ENCODE peak calls at places on chromosomes 11 and 22, in eight cellular contexts. L is astrocyte of the spinal cord, O is choroid plexus epithelial cell, B is uterus, N is psoas muscle, V is thoracic aorta, K is ovary, Z is cardiac muscle cell. A is an unnamed sample.

GRCh38 chr22:24230911-24231656 is 13.8 kb downstream of the GGT5 start:
- DNase-seq in V (no peak), L (no peak), N (peak), Z (no peak), K (no peak), O (no peak), B (no peak), A (no peak)

GRCh38 chr11:2945757-2946287 is 16.6 kb upstream of the PHLDA2 start:
- DNase-seq in N (no peak), O (no peak), L (no peak), Z (no peak), V (no peak), B (no peak), K (no peak), A (no peak)

GRCh38 chr11:132904566-132904965 is 627.7 kb downstream of the OPCML start:
- DNase-seq in N (no peak), Z (no peak), O (no peak), L (no peak), V (no peak), K (no peak), B (no peak), A (no peak)

GRCh38 chr11:115676206-115676605 is 172.0 kb upstream of the CADM1 start:
- DNase-seq in B (no peak), O (no peak), Z (no peak), V (no peak), K (no peak), N (no peak), L (no peak), A (no peak)

GRCh38 chr11:122215244-122215992 is 99.4 kb upstream of the BLID start:
- DNase-seq in V (peak), L (peak), K (peak), Z (peak), O (peak), N (peak), B (peak), A (peak)

GRCh38 chr11:61131586-61131985 is 29.3 kb downstream of the CD5 start:
- DNase-seq in L (no peak), K (no peak), O (no peak), N (no peak), Z (no peak), V (no peak), B (no peak), A (no peak)

GRCh38 chr11:129291556-129291955 is 84.1 kb upstream of the BARX2 start:
- DNase-seq in N (no peak), B (no peak), V (no peak), O (no peak), Z (no peak), L (no peak), K (no peak), A (no peak)

GRCh38 chr22:47757741-47758140 is 995.3 kb downstream of the TBC1D22A start:
- DNase-seq in K (no peak), Z (no peak), O (no peak), N (no peak), L (no peak), B (no peak), V (no peak), A (peak)

GRCh38 chr11:35998651-35999050 is 54.8 kb downstream of the LDLRAD3 start:
- DNase-seq in L (no peak), K (no peak), Z (no peak), V (no peak), O (no peak), B (no peak), N (no peak), A (no peak)

GRCh38 chr11:60165538-60165937 is 17.3 kb downstream of the MS4A6A start:
- DNase-seq in O (no peak), K (no peak), Z (no peak), V (no peak), B (no peak), N (no peak), L (no peak), A (no peak)

GRCh38 chr11:1112351-1113191 is 37.9 kb downstream of the MUC2 start:
- DNase-seq in K (no peak), V (no peak), B (no peak), Z (no peak), L (no peak), N (peak), O (no peak), A (no peak)

GRCh38 chr22:50621948-50622722 is 5.8 kb downstream of the ARSA start:
- DNase-seq in K (no peak), O (no peak), V (no peak), B (no peak), N (no peak), L (no peak), Z (no peak), A (no peak)

GRCh38 chr11:134584001-134584561 is 172.0 kb upstream of the B3GAT1 start:
- DNase-seq in K (no peak), Z (no peak), B (no peak), N (no peak), O (no peak), L (no peak), V (no peak), A (no peak)

GRCh38 chr11:38667359-38667758 is 2069.3 kb upstream of the RAG2 start:
- DNase-seq in B (no peak), O (no peak), N (no peak), V (no peak), K (no peak), L (no peak), Z (no peak), A (no peak)

GRCh38 chr22:36027579-36027959 is 1.1 kb downstream of the RBFOX2 start:
- DNase-seq in O (no peak), V (no peak), L (no peak), N (no peak), Z (no peak), K (peak), B (peak), A (no peak)

GRCh38 chr11:7077101-7077500 is 11.7 kb upstream of the RBMXL2 start:
- DNase-seq in Z (no peak), L (no peak), N (no peak), O (no peak), V (no peak), K (no peak), B (no peak), A (no peak)

GRCh38 chr11:122253541-122254317 is 137.7 kb upstream of the BLID start:
- DNase-seq in K (no peak), V (no peak), O (peak), Z (peak), N (no peak), L (no peak), B (no peak), A (peak)

GRCh38 chr11:1503708-1504104 is 17.1 kb upstream of the MOB2 start:
- DNase-seq in L (no peak), Z (no peak), B (no peak), V (no peak), K (no peak), O (no peak), N (peak), A (no peak)

GRCh38 chr11:346529-346928 is 22.8 kb upstream of the B4GALNT4 start:
- DNase-seq in O (no peak), L (no peak), V (no peak), Z (no peak), K (no peak), B (no peak), N (no peak), A (no peak)

GRCh38 chr11:11884774-11885481 is 43.2 kb downstream of the USP47 start:
- DNase-seq in B (no peak), N (no peak), O (no peak), K (no peak), L (no peak), Z (no peak), V (no peak), A (no peak)

GRCh38 chr22:31238057-31238456 is 26.0 kb downstream of the LIMK2 start:
- DNase-seq in L (no peak), N (no peak), Z (no peak), B (no peak), K (no peak), V (no peak), O (no peak), A (no peak)

GRCh38 chr11:10387209-10388083 is 67.6 kb upstream of the AMPD3 start:
- DNase-seq in N (peak), K (peak), B (peak), L (peak), Z (peak), V (peak), O (peak), A (peak)

GRCh38 chr22:38103641-38104040 is 6.8 kb downstream of the BAIAP2L2 start:
- DNase-seq in B (no peak), V (no peak), O (no peak), L (no peak), K (no peak), Z (no peak), N (no peak), A (no peak)

DNA sequence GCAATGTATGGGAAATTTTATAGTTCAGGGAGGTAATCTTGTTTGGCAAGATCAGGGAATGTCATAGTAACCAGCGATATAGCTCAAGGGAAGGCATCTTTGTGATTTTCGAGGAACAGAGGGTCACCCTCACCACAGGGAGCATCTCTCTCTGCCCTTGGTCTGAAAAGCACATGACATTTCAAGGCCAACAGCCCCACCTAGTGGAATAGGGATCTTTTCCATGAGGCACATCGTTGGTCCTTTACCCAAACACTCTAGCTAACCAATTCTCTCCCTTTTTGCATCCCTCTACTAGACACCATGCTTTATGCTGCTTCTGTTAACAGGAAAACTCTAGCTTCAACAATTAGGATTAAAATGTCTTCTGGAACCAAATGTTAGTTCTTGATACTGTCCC is 179.0 kb downstream of the GRM5 start:
- DNase-seq in Z (peak), V (no peak), N (no peak), L (peak), K (no peak), O (peak), B (no peak), A (peak)
- TF ChIP-seq CTCF in Z (peak), V (no peak), N (no peak), L (no peak), K (no peak), O (peak), B (no peak), A (peak)

GRCh38 chr11:73314121-73314948 is 6.3 kb downstream of the ARHGEF17 start:
- DNase-seq in V (no peak), O (peak), L (peak), K (no peak), N (peak), B (peak), Z (peak), A (peak)

GRCh38 chr11:73315288-73316020 is 7.4 kb downstream of the ARHGEF17 start:
- DNase-seq in B (peak), N (peak), L (no peak), O (no peak), K (no peak), Z (no peak), V (no peak), A (no peak)

GRCh38 chr11:73312036-73312435 is 4.0 kb downstream of the ARHGEF17 start:
- DNase-seq in L (no peak), K (no peak), V (no peak), O (no peak), N (peak), B (no peak), Z (no peak), A (no peak)

GRCh38 chr11:73312806-73313403 is 4.8 kb downstream of the ARHGEF17 start:
- DNase-seq in V (no peak), O (peak), Z (no peak), B (peak), N (peak), K (no peak), L (peak), A (peak)

GRCh38 chr11:73313652-73314051 is 5.6 kb downstream of the ARHGEF17 start:
- DNase-seq in V (no peak), B (no peak), K (no peak), O (no peak), Z (no peak), N (peak), L (no peak), A (no peak)
- H3K4me3 ChIP-seq in V (peak), B (no peak), K (peak), O (peak), Z (no peak), N (peak), L (peak), A (peak)

DNA sequence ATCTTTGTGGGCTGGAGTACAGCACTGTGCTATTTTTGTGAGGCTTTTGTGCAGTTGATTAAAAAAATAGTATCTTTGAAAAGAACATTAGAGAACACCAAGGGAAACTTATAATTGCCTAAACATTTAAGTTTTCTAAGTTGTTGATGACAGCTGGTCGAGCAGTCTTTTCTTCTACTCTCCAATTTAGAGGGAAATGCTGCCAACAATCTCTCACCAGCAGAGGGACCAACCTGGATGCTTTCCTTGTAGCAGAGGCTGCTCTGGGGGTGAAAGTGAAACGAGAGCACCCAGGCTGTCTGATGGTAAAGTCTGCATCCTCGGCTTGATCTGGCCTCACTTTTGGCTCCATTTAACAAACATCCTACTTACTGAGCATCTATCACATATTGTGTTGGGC is 1286.5 kb upstream of the TENM4 start:
- DNase-seq in K (no peak), V (no peak), O (peak), B (no peak), Z (peak), L (no peak), N (no peak), A (peak)
- TF ChIP-seq CTCF in K (no peak), V (no peak), O (peak), B (no peak), Z (peak), L (peak), N (no peak), A (peak)

DNA sequence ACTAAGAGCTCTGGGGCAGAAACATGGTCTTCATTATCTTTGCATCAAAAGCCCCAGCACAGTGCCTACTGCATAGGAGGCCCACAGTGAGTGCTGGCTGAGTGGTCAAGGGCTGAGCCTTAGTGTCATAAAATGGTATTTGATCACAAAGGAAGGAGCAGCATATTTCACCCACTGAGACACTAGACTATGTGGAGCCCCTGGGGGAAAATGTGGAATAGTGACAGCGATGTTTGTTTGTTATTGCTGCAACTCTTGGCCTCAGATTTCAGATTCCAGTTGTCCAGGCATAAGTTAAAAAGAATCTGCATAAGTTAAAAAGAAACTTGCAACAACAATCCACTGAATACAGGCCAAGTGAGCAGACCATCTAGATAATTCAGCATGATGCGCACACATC is 7.0 kb downstream of the KIRREL3 start:
- DNase-seq in Z (no peak), L (no peak), K (no peak), B (no peak), O (no peak), N (no peak), V (no peak), A (peak)
- H3K4me3 ChIP-seq in Z (no peak), L (no peak), K (no peak), B (no peak), O (no peak), N (no peak), V (no peak), A (no peak)

GRCh38 chr11:107951105-107951504 is 22.9 kb downstream of the RAB39A start:
- DNase-seq in L (no peak), B (no peak), O (no peak), K (no peak), Z (no peak), N (no peak), V (no peak), A (no peak)

GRCh38 chr11:107947904-107948303 is 19.7 kb downstream of the RAB39A start:
- DNase-seq in K (no peak), B (no peak), Z (no peak), L (no peak), O (no peak), N (no peak), V (no peak), A (no peak)

GRCh38 chr11:107957109-107957588 is 28.9 kb downstream of the RAB39A start:
- DNase-seq in O (no peak), B (no peak), V (no peak), N (no peak), K (no peak), Z (peak), L (no peak), A (peak)

GRCh38 chr11:107956543-107956942 is 28.3 kb downstream of the RAB39A start:
- DNase-seq in K (no peak), L (no peak), N (no peak), B (no peak), Z (no peak), V (no peak), O (no peak), A (no peak)

GRCh38 chr11:107953506-107953905 is 25.3 kb downstream of the RAB39A start:
- DNase-seq in L (no peak), O (no peak), V (no peak), Z (no peak), B (no peak), N (no peak), K (no peak), A (no peak)
- TF ChIP-seq CTCF in L (no peak), O (no peak), V (no peak), Z (no peak), B (no peak), N (no peak), K (no peak), A (no peak)

GRCh38 chr22:46487318-46487717 is 50.1 kb downstream of the CELSR1 start:
- DNase-seq in L (no peak), K (no peak), V (no peak), Z (no peak), N (peak), O (no peak), B (no peak), A (no peak)
- H3K4me3 ChIP-seq in L (no peak), K (no peak), V (no peak), Z (no peak), N (no peak), O (no peak), B (no peak), A (no peak)

DNA sequence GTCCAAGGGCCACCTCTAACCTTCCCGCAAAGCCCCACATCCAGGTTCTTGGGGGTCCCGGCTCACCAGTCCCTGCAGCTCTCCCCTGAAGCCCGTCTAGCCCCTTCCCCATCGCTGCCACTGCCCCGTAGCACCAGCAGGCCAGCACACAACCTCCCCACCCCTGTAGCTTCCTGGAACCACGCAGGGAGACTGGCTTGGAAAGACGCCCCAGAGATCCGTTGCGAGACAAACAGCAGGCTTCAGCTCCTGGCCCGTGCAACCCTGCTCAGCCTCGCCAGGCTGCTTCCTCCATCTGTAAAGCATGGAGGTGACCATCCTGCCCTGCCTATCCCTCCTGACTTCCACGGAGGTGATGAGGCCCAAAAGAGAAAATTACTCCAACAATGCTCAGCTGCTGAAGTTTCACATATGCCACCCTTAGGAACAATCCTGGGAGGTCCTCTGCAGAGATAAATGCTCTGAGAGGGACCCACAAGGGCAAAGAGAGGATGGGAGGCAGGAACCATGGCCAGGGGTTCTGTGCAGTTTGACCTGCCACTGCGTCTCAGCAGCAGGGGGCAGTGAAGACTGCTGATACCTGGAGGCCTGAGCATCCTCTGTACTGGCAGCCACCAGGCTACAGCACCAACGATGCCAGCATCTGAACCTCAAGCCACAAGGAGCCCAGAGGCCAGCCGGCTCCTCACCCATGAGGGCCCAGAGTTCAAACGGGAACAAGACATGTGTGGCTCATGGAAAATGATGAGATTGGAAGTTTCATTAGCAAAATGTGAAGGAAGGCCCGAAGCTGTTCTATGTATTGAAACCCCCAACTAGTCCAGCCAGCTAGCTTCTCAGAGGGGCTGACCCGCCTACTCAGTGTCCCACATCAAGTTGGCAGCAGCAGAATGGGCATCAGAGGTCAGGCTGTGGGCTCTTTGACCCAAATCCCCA is 16.1 kb downstream of the DGCR2 start:
- DNase-seq in Z (no peak), V (no peak), O (no peak), L (no peak), K (no peak), N (no peak), B (no peak), A (no peak)
- TF ChIP-seq CTCF in Z (no peak), V (no peak), O (peak), L (no peak), K (no peak), N (peak), B (no peak), A (peak)